ENCODE peak calls at places on chromosomes 6 and 20, in ten cellular contexts. Y is retina; F is EL; S is gastrocnemius medialis; W is H4; H is Peyer's patch; N is activated CD4-positive, alpha-beta T cell treated with anti-CD3 and anti-CD28 coated beads, Interleukin-2, amount 10 ng/mL, durations not matched to agents 7 days and 5 days; C is activated CD8-positive, alpha-beta T cell treated with anti-CD3 and anti-CD28 coated beads for 36 hours; V is Caki2; O is HEK293T. L is an unnamed sample.

GRCh38 chr6:130775421-130776012 is 51.7 kb upstream of the SMLR1 start:
- DNase-seq in S (no peak), N (no peak), H (no peak), O (no peak), C (no peak), W (no peak), Y (no peak), V (no peak), F (peak; percentile 34), L (no peak)

GRCh38 chr20:21258411-21258810 is 44.7 kb upstream of the XRN2 start:
- DNase-seq in Y (no peak), O (no peak), H (no peak), W (no peak), S (no peak), F (no peak), N (no peak), V (no peak), C (no peak), L (no peak)

GRCh38 chr6:168184701-168185100 is 105.7 kb upstream of the FRMD1 start:
- DNase-seq in W (no peak), O (no peak), F (no peak), S (no peak), V (no peak), Y (no peak), N (no peak), H (no peak), C (no peak), L (no peak)

GRCh38 chr6:138692058-138692977 is 81.3 kb upstream of the CCDC28A start:
- DNase-seq in Y (peak; percentile 88), F (peak; percentile 64), S (peak; percentile 41), C (peak; percentile 61), N (peak; percentile 51), V (peak; percentile 74), O (peak; percentile 91), H (peak; percentile 79), W (no peak), L (peak; percentile 40)

GRCh38 chr6:134866563-134866962 is 83.3 kb downstream of the ALDH8A1 start:
- DNase-seq in F (no peak), O (no peak), N (no peak), C (no peak), S (no peak), H (no peak), W (no peak), Y (peak; percentile 28), V (no peak), L (no peak)

GRCh38 chr20:36008461-36009035 is 40.2 kb downstream of the CNBD2 start:
- DNase-seq in C (no peak), N (no peak), F (no peak), O (no peak), Y (no peak), H (peak; percentile 1), V (no peak), W (no peak), S (no peak), L (no peak)

GRCh38 chr6:32973934-32974333 is 5.5 kb downstream of the BRD2 start:
- DNase-seq in C (peak; percentile 62), F (peak; percentile 65), H (no peak), N (peak; percentile 66), O (no peak), S (no peak), W (peak; percentile 38), Y (no peak), V (peak; percentile 48), L (peak; percentile 2)

GRCh38 chr6:34912715-34913464 is 23.8 kb downstream of the ANKS1A start:
- DNase-seq in S (no peak), C (peak; percentile 65), F (peak; percentile 69), H (no peak), N (peak; percentile 66), O (no peak), Y (no peak), V (peak; percentile 33), W (peak; percentile 84), L (peak; percentile 1)

GRCh38 chr20:38805502-38805957 is at the start of gene PPP1R16B:
- DNase-seq in V (no peak), O (peak; percentile 79), H (peak; percentile 91), W (no peak), S (no peak), N (peak; percentile 80), F (peak; percentile 16), C (peak; percentile 90), Y (peak; percentile 83), L (peak; percentile 64)

GRCh38 chr20:58223358-58223941 is 5.0 kb downstream of the ANKRD60 start:
- DNase-seq in S (no peak), W (no peak), F (no peak), C (no peak), H (no peak), V (no peak), N (no peak), O (no peak), Y (no peak), L (no peak)

GRCh38 chr20:61796738-61797137 is 268.9 kb downstream of the TAF4 start:
- DNase-seq in S (no peak), O (no peak), W (no peak), N (no peak), H (no peak), V (no peak), Y (no peak), C (no peak), F (no peak), L (no peak)